ENCODE peak calls at places on chromosomes 13 and 19, in eight cellular contexts. P is fibroblast of the aortic adventitia, S is HFF-Myc, C is pancreas, H is AG04450, T is GM23338, M is mucosa of descending colon, N is neural progenitor cell. W is an unnamed sample.

GRCh38 chr19:7989071-7989575 is 16.3 kb downstream of the ELAVL1 start:
- DNase-seq in H (no peak), T (no peak), C (peak; percentile 42), M (peak; percentile 46), P (peak; percentile 46), N (no peak), S (no peak), W (no peak)

GRCh38 chr13:46797468-46798237 is 692 bp upstream of the ESD start:
- DNase-seq in C (no peak), N (peak; percentile 6), P (no peak), M (no peak), S (no peak), H (no peak), T (no peak), W (no peak)

GRCh38 chr19:33350538-33351309 is 22.8 kb upstream of the CEBPG start:
- DNase-seq in S (no peak), H (no peak), T (no peak), M (no peak), C (no peak), N (no peak), P (peak; percentile 82), W (peak; percentile 47)

GRCh38 chr13:27257233-27257568 is 5.8 kb downstream of the RPL21 start:
- DNase-seq in M (no peak), S (no peak), P (no peak), C (no peak), H (no peak), T (no peak), N (no peak), W (no peak)

GRCh38 chr19:2254052-2254872 is 2.0 kb downstream of the JSRP1 start:
- DNase-seq in M (no peak), T (peak; percentile 89), N (peak; percentile 84), H (no peak), S (no peak), C (peak; percentile 64), P (no peak), W (no peak)

GRCh38 chr13:52738719-52739467 is 727 bp downstream of the CNMD start:
- DNase-seq in S (no peak), T (peak; percentile 75), C (peak; percentile 45), N (peak; percentile 87), M (no peak), H (no peak), P (no peak), W (no peak)

GRCh38 chr13:26327905-26328304 is 74.0 kb downstream of the CDK8 start:
- DNase-seq in S (no peak), H (no peak), M (no peak), C (no peak), N (no peak), P (no peak), T (no peak), W (no peak)

GRCh38 chr13:98199480-98199879 is 22.4 kb upstream of the RNF113B start:
- DNase-seq in N (no peak), P (no peak), H (no peak), C (no peak), T (peak; percentile 56), S (no peak), M (no peak), W (no peak)

GRCh38 chr19:10271543-10272086 is 695 bp downstream of the ICAM1 start:
- DNase-seq in N (no peak), H (no peak), C (no peak), M (peak; percentile 55), T (no peak), P (peak; percentile 37), S (no peak), W (no peak)

GRCh38 chr13:47484564-47484963 is 516.5 kb downstream of the SUCLA2 start:
- DNase-seq in S (peak; percentile 59), T (no peak), N (no peak), M (no peak), C (no peak), P (peak; percentile 60), H (peak; percentile 52), W (peak; percentile 49)

GRCh38 chr19:9865732-9866627 is 30.9 kb downstream of the PIN1 start:
- DNase-seq in M (no peak), S (no peak), H (no peak), C (no peak), N (peak; percentile 58), P (no peak), T (peak; percentile 68), W (no peak)

GRCh38 chr13:31046711-31047279 is 114.3 kb downstream of the TEX26 start:
- DNase-seq in H (no peak), P (peak; percentile 22), T (no peak), S (no peak), C (no peak), M (no peak), N (peak; percentile 10), W (no peak)

GRCh38 chr19:40596608-40597328 is 4.4 kb upstream of the LTBP4 start:
- DNase-seq in N (peak; percentile 84), C (peak; percentile 82), H (no peak), P (peak; percentile 49), S (no peak), M (peak; percentile 60), T (peak; percentile 80), W (no peak)

GRCh38 chr13:91351123-91351522 is 3.6 kb downstream of the MIR17HG start:
- DNase-seq in M (no peak), T (no peak), N (no peak), P (no peak), S (no peak), H (no peak), C (no peak), W (no peak)
- H3K4me3 ChIP-seq in M (no peak overlapping the region), T (peak overlapping the region; percentile 82), N (peak overlapping the region; percentile 68), P (no peak overlapping the region), S (peak overlapping the region; percentile 60), H (peak overlapping the region; percentile 23), C (no peak overlapping the region), W (no peak overlapping the region)

GRCh38 chr19:12141405-12141736 is 1.2 kb upstream of the ZNF20 start:
- DNase-seq in H (no peak), T (no peak), P (no peak), M (no peak), N (no peak), S (no peak), C (no peak), W (no peak)

GRCh38 chr19:12139309-12139708 is 841 bp downstream of the ZNF20 start:
- DNase-seq in P (peak; percentile 9), C (no peak), M (no peak), S (no peak), H (no peak), T (peak; percentile 18), N (peak; percentile 20), W (no peak)

GRCh38 chr19:12139885-12140544 is at the start of gene ZNF20:
- DNase-seq in P (peak; percentile 89), M (peak; percentile 97), S (peak; percentile 72), T (peak; percentile 99), H (peak; percentile 78), C (peak; percentile 99), N (peak; percentile 99), W (peak; percentile 68)

GRCh38 chr19:12140545-12141404 is 625 bp upstream of the ZNF20 start:
- DNase-seq in T (peak; percentile 95), C (peak; percentile 93), S (peak; percentile 65), N (peak; percentile 87), M (peak; percentile 88), P (peak; percentile 84), H (peak; percentile 66), W (peak; percentile 38)

GRCh38 chr19:12137541-12137940 is 2.6 kb downstream of the ZNF20 start:
- DNase-seq in P (no peak), S (no peak), T (peak; percentile 73), C (no peak), H (no peak), M (no peak), N (no peak), W (no peak)
- TF ChIP-seq CTCF in P (no peak), S (peak; percentile 9), T (peak; percentile 65), C (no peak), H (no peak), M (no peak), N (no peak), W (no peak)

GRCh38 chr19:11420894-11421606 is 1.9 kb upstream of the RGL3 start:
- DNase-seq in H (no peak), S (no peak), N (peak; percentile 65), C (peak; percentile 74), M (no peak), T (peak; percentile 86), P (no peak), W (no peak)

GRCh38 chr19:11420429-11420893 is 1.3 kb upstream of the RGL3 start:
- DNase-seq in P (peak; percentile 27), S (no peak), C (peak; percentile 67), H (no peak), M (no peak), N (peak; percentile 44), T (peak; percentile 44), W (no peak)

GRCh38 chr19:11422163-11423068 is 3.3 kb upstream of the RGL3 start:
- DNase-seq in M (peak; percentile 92), P (peak; percentile 23), T (peak; percentile 98), H (no peak), N (peak; percentile 64), S (no peak), C (peak; percentile 91), W (no peak)

GRCh38 chr19:11423164-11423803 is 4.2 kb upstream of the RGL3 start:
- DNase-seq in N (no peak), S (no peak), M (no peak), H (no peak), P (no peak), C (peak; percentile 72), T (no peak), W (no peak)

DNA sequence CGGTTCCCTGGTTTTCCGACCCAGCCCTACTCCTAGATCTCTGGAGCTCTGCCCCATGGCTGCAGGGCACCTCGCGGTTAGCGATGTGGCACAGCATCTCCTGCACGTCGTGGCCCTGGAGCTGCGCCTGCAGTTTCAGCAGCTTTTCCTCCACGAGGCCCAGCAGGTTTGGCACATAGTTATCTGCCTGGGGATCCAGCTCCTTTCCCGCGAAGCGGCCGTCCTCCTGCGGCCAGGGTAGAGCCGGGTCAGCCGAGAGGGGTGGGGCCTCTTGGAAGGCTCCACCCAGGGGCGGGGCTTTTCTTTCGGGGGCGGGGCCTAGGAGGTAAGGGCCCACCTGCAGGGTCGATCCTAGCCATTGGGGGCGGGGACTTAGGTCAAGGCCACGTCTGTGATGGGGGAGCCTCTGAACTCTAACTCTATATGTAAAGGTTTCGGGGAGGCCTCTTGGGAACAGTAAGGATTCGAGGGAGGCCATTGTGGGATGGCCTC is 2.5 kb upstream of the RGL3 start:
- DNase-seq in S (no peak), M (peak; percentile 70), T (peak; percentile 94), N (peak; percentile 61), P (no peak), C (peak; percentile 76), H (no peak), W (no peak)
- H3K4me3 ChIP-seq in S (no peak overlapping the region), M (no peak overlapping the region), T (peak overlapping the region; percentile 90), N (peak overlapping the region; percentile 38), P (no peak overlapping the region), C (no peak overlapping the region), H (no peak overlapping the region), W (no peak overlapping the region)

DNA sequence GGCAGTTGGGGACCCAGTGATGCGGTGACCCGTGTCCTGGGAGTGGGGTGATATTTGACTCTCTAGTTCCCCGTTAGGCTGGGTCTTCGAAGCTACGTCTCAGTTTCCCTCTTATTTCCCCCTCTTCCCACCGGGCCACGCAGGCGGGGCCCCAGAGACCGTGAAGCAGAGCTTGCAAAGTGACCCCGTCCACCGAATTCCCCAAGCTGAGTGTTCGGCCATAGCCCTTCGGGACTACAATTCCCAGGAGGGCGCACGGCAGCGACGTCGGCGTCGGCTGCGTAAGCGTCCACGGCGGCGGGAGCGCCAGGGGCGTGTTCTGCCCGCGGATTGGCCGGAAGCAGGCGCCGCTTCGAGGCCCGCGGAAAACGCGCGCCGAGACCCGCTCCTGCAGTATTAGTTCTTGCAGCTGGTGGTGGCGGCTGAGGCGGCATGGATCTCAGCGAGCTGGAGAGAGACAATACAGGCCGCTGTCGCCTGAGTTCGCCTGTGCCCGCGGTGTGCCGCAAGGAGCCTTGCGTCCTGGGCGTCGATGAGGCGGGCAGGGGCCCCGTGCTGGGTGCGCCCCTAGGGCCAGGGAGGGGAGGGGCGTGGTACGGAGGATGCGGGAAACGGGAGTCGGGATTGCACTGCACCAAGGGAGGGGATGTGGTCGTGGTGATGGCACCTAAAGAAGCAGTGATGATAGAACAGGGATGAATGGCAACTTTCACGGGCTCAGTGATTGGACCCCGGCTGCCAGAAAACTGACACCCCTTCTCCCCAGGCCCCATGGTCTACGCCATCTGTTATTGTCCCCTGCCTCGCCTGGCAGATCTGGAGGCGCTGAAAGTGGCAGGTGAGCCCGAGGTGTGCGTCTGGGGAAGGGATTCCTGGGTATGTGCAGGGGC is at the start of gene RNASEH2A:
- DNase-seq in C (peak; percentile 95), P (peak; percentile 89), H (peak; percentile 63), S (no peak), N (peak; percentile 97), T (peak; percentile 95), M (peak; percentile 93), W (peak; percentile 49)
- TF ChIP-seq CTCF in C (no peak), P (no peak), H (no peak), S (no peak), N (peak; percentile 7), T (no peak), M (no peak), W (no peak)

W was measured in AG09309.